ENCODE peak calls at places on chromosomes 13 and 19, in four cellular contexts. Y is T-helper 1 cell, B is NCI-H2029 treated with DMSO at 0.1 percent for 48 hours, F is MV-4-11. L is an unnamed sample.

GRCh38 chr19:9528757-9529336 is 9.6 kb downstream of the ZNF426 start:
- DNase-seq in Y (no peak), B (no peak), F (peak), L (no peak)

GRCh38 chr19:45784096-45784495 is 1.8 kb upstream of the DMPK start:
- DNase-seq in Y (no peak), B (no peak), F (no peak), L (no peak)

GRCh38 chr13:110365876-110366275 is 58.8 kb downstream of the COL4A2 start:
- DNase-seq in Y (no peak), B (no peak), F (no peak), L (no peak)

GRCh38 chr19:20928371-20928770 is 5.3 kb downstream of the ZNF85 start:
- DNase-seq in Y (no peak), B (no peak), F (no peak), L (no peak)

GRCh38 chr13:32060319-32060924 is 28.8 kb downstream of the FRY start:
- DNase-seq in Y (no peak), B (no peak), F (no peak), L (no peak)

GRCh38 chr13:23074054-23074805 is 106.5 kb upstream of the SGCG start:
- DNase-seq in Y (no peak), B (no peak), F (no peak), L (no peak)

GRCh38 chr13:48994731-48995130 is 19.0 kb downstream of the FNDC3A start:
- DNase-seq in Y (no peak), B (no peak), F (peak), L (no peak)

GRCh38 chr13:20065516-20065915 is 95.3 kb downstream of the GJA3 start:
- DNase-seq in Y (no peak), B (no peak), F (no peak), L (no peak)

GRCh38 chr13:93963266-93964131 is 516.0 kb downstream of the DCT start:
- DNase-seq in Y (no peak), B (no peak), F (no peak), L (no peak)

GRCh38 chr13:34810996-34811395 is 131.1 kb upstream of the NBEA start:
- DNase-seq in Y (no peak), B (no peak), F (no peak), L (no peak)

GRCh38 chr19:13712767-13713201 is 51.5 kb upstream of the MRI1 start:
- DNase-seq in Y (no peak), B (no peak), F (no peak), L (no peak)

GRCh38 chr13:26498524-26499208 is 58.8 kb upstream of the WASF3 start:
- DNase-seq in Y (no peak), B (no peak), F (no peak), L (no peak)

GRCh38 chr13:20303636-20304035 is 71.5 kb upstream of the GJB6 start:
- DNase-seq in Y (no peak), B (no peak), F (no peak), L (no peak)

GRCh38 chr19:55581145-55581827 is 638 bp upstream of the ZNF579 start:
- DNase-seq in Y (no peak), B (no peak), F (no peak), L (no peak)

GRCh38 chr13:76637651-76638111 is 248.5 kb downstream of the KCTD12 start:
- DNase-seq in Y (no peak), B (no peak), F (no peak), L (no peak)

GRCh38 chr13:48567521-48568331 is 34.8 kb upstream of the RCBTB2 start:
- DNase-seq in Y (no peak), B (no peak), F (peak), L (no peak)

GRCh38 chr19:13022859-13023636 is 27.8 kb downstream of the NFIX start:
- DNase-seq in Y (no peak), B (peak), F (peak), L (peak)

GRCh38 chr13:77502104-77502720 is 33.3 kb upstream of the SCEL start:
- DNase-seq in Y (no peak), B (no peak), F (no peak), L (no peak)

GRCh38 chr13:104008571-104009435 is 942.6 kb upstream of the SLC10A2 start:
- DNase-seq in Y (no peak), B (no peak), F (no peak), L (no peak)

GRCh38 chr13:95254341-95254740 is 46.9 kb downstream of the ABCC4 start:
- DNase-seq in Y (no peak), B (no peak), F (no peak), L (no peak)

GRCh38 chr19:14345364-14345763 is 35.9 kb upstream of the ADGRE5 start:
- DNase-seq in Y (no peak), B (no peak), F (no peak), L (no peak)

GRCh38 chr13:77492982-77493381 is 42.5 kb upstream of the SCEL start:
- DNase-seq in Y (no peak), B (peak), F (peak), L (no peak)

GRCh38 chr13:41995946-41996345 is 35.0 kb upstream of the VWA8 start:
- DNase-seq in Y (no peak), B (no peak), F (peak), L (no peak)

GRCh38 chr13:91647361-91647970 is 249.0 kb downstream of the GPC5 start:
- DNase-seq in Y (no peak), B (no peak), F (no peak), L (no peak)

GRCh38 chr13:25231537-25231936 is 55.8 kb downstream of the MTMR6 start:
- DNase-seq in Y (no peak), B (no peak), F (no peak), L (no peak)

GRCh38 chr13:40488869-40489391 is 177.5 kb downstream of the FOXO1 start:
- DNase-seq in Y (no peak), B (no peak), F (no peak), L (no peak)

GRCh38 chr13:71775946-71776345 is 91.1 kb downstream of the DACH1 start:
- DNase-seq in Y (no peak), B (no peak), F (no peak), L (no peak)

GRCh38 chr19:56837004-56837403 is 3.5 kb downstream of the PEG3 start:
- DNase-seq in Y (no peak), B (no peak), F (no peak), L (peak)

GRCh38 chr19:44685877-44686276 is 13.1 kb upstream of the CEACAM16 start:
- DNase-seq in Y (no peak), B (no peak), F (peak), L (no peak)

GRCh38 chr13:105346141-105346766 is 1189.2 kb downstream of the EFNB2 start:
- DNase-seq in Y (no peak), B (no peak), F (no peak), L (no peak)

GRCh38 chr19:3129112-3129511 is 6.7 kb upstream of the GNA15 start:
- DNase-seq in Y (no peak), B (no peak), F (peak), L (peak)

GRCh38 chr13:33367931-33368330 is 82.4 kb upstream of the STARD13 start:
- DNase-seq in Y (no peak), B (no peak), F (peak), L (no peak)

GRCh38 chr19:50812474-50812873 is 11.1 kb downstream of the KLK1 start:
- DNase-seq in Y (no peak), B (no peak), F (no peak), L (no peak)

GRCh38 chr19:13781547-13781946 is 7.3 kb downstream of the C19orf53 start:
- DNase-seq in Y (no peak), B (peak), F (no peak), L (no peak)

GRCh38 chr19:38990949-38991697 is 15.6 kb upstream of the FBXO17 start:
- DNase-seq in Y (no peak), B (no peak), F (no peak), L (no peak)

GRCh38 chr19:11261902-11262839 is at the start of gene DOCK6:
- DNase-seq in Y (no peak), B (no peak), F (no peak), L (no peak)

GRCh38 chr19:4059931-4060620 is 6.6 kb downstream of the ZBTB7A start:
- DNase-seq in Y (peak), B (no peak), F (peak), L (no peak)

GRCh38 chr19:2064788-2065524 is 13.9 kb upstream of the MKNK2 start:
- DNase-seq in Y (no peak), B (no peak), F (no peak), L (no peak)

GRCh38 chr13:110329798-110330461 is 22.8 kb downstream of the COL4A2 start:
- DNase-seq in Y (no peak), B (no peak), F (no peak), L (no peak)

L was measured in LNCaP clone FGC.